ENCODE peak calls at places on chromosomes 2 and 18, in six cellular contexts. K is CD4-positive, alpha-beta T cell; O is AG04450; B is GM10248; U is osteocyte; F is lower leg skin. J is an unnamed sample.

GRCh38 chr18:32919799-32920198 is 147.0 kb upstream of the KLHL14 start:
- DNase-seq in F (no peak), K (no peak), O (no peak), U (no peak), B (peak), J (no peak)

GRCh38 chr2:203600286-203600685 is 65.2 kb upstream of the RAPH1 start:
- DNase-seq in U (no peak), K (no peak), O (no peak), F (no peak), B (no peak), J (no peak)

GRCh38 chr2:109275120-109276040 is 146.4 kb downstream of the SH3RF3 start:
- DNase-seq in U (no peak), O (no peak), F (no peak), K (no peak), B (no peak), J (no peak)

GRCh38 chr2:197286805-197287595 is 23.6 kb downstream of the ANKRD44 start:
- DNase-seq in B (peak), K (peak), F (peak), O (peak), U (no peak), J (no peak)

GRCh38 chr2:56232912-56233311 is 49.1 kb downstream of the CCDC85A start:
- DNase-seq in F (no peak), U (no peak), B (no peak), O (no peak), K (no peak), J (no peak)

GRCh38 chr2:176484838-176485237 is 215.6 kb downstream of the MTX2 start:
- DNase-seq in K (no peak), U (no peak), F (no peak), B (no peak), O (no peak), J (no peak)

GRCh38 chr2:78546843-78547242 is 478.7 kb upstream of the REG3G start:
- DNase-seq in U (no peak), F (no peak), O (no peak), B (no peak), K (no peak), J (no peak)

GRCh38 chr2:49832555-49832954 is 678.2 kb upstream of the FSHR start:
- DNase-seq in O (no peak), F (no peak), K (no peak), U (no peak), B (no peak), J (no peak)

GRCh38 chr2:85505551-85506238 is 33.3 kb upstream of the MAT2A start:
- DNase-seq in F (no peak), B (no peak), O (no peak), K (no peak), U (no peak), J (no peak)

GRCh38 chr2:168118733-168119518 is 128.5 kb downstream of the STK39 start:
- DNase-seq in O (peak), B (no peak), K (no peak), U (no peak), F (no peak), J (no peak)

GRCh38 chr2:19120941-19121750 is 237.3 kb downstream of the OSR1 start:
- DNase-seq in B (no peak), K (no peak), F (peak), U (no peak), O (no peak), J (no peak)

GRCh38 chr2:181846359-181846758 is 45.2 kb upstream of the ITPRID2 start:
- DNase-seq in O (no peak), U (no peak), K (no peak), B (no peak), F (no peak), J (no peak)
- TF ChIP-seq CTCF in O (no peak), U (no peak), K (no peak), B (no peak), F (no peak), J (no peak)

GRCh38 chr2:205764502-205764815 is 82.2 kb downstream of the NRP2 start:
- DNase-seq in K (no peak), B (no peak), U (no peak), F (no peak), O (no peak), J (no peak)

GRCh38 chr2:205765147-205765546 is 82.8 kb downstream of the NRP2 start:
- DNase-seq in K (no peak), U (no peak), O (no peak), F (no peak), B (no peak), J (no peak)

GRCh38 chr2:205766765-205767359 is 84.6 kb downstream of the NRP2 start:
- DNase-seq in O (no peak), F (peak), U (no peak), K (peak), B (peak), J (no peak)

GRCh38 chr2:205762883-205763282 is 80.6 kb downstream of the NRP2 start:
- DNase-seq in U (no peak), B (no peak), K (no peak), F (no peak), O (no peak), J (no peak)

DNA sequence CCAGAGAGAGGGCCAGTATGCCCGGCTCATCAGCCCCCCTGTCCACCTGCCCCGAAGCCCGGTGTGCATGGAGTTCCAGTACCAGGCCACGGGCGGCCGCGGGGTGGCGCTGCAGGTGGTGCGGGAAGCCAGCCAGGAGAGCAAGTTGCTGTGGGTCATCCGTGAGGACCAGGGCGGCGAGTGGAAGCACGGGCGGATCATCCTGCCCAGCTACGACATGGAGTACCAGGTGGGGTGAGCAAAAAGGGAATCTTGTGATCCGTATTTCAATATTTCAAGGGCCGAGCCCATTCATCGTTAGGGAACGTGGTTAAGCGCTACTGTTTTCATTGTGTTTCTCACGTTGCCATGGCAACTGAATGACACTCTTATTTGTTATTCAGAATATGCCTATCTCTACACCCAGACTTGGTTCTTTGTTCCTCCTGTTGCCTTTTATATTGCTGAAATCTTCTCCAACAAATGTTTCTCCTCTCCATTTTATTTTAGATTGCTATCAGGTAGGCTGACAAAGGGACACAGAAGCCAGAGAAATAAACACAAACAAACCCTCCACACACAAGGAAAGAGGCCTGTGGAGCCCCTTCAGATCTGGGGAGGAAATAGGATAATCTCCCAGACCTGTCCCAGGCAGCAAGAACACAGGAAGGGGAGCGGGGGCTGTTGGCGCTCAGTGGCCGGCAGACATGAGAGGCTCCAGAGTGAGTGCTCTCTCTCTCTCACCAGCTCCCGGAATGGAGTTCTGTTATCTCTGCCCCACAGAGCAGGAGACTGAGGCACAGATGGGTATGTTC is 81.6 kb downstream of the NRP2 start:
- DNase-seq in K (no peak), B (peak), U (peak), F (no peak), O (peak), J (peak)
- TF ChIP-seq CTCF in K (no peak), B (peak), U (peak), F (no peak), O (peak), J (no peak)

GRCh38 chr2:2838548-2838845 is 507.4 kb upstream of the MYT1L start:
- DNase-seq in O (no peak), U (peak), F (no peak), B (no peak), K (no peak), J (no peak)

GRCh38 chr2:2837768-2838547 is 506.9 kb upstream of the MYT1L start:
- DNase-seq in O (no peak), U (peak), B (no peak), K (no peak), F (no peak), J (no peak)

GRCh38 chr2:2840681-2841300 is 509.7 kb upstream of the MYT1L start:
- DNase-seq in F (no peak), B (no peak), O (no peak), U (peak), K (no peak), J (peak)

GRCh38 chr2:2840101-2840531 is 509.0 kb upstream of the MYT1L start:
- DNase-seq in K (no peak), O (no peak), F (no peak), B (no peak), U (peak), J (no peak)

DNA sequence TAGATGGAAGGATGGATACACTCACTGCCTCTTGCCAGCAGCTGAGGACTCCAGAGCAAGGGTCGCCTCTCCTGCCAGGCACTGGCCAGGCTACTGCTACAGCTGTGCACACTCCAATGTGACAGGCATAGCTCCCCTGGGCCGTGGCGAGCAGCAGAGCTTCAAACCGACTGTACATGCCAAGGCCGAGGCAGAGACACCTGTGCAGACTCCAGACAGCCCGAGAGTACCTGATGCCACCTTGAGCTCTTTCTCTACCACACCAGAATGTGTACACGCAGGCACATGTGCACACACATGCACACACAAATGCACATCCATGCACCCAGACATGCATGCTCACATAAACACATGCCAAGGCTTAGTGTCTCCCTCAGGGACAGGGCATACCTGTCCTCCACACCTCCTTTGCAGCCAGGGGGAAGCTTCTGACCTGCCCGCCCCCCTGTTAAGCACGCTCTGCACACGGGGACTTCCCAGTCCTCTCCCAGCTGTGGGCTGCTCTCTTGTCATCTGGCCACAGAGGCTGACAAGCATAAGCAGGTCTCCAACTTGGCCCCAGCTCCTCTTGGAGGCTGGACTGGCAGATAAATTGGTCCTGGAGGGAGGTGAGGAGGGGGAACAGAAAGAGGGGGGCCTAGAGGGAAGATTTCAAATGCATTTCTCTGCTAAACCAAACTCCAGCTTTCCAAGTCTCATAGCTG is 508.5 kb upstream of the MYT1L start:
- DNase-seq in K (no peak), B (no peak), U (peak), F (no peak), O (no peak), J (peak)
- TF ChIP-seq CTCF in K (no peak), B (no peak), U (no peak), F (no peak), O (no peak), J (no peak)

GRCh38 chr2:1771626-1772280 is 27.4 kb upstream of the PXDN start:
- DNase-seq in O (no peak), U (no peak), K (no peak), F (no peak), B (no peak), J (no peak)

GRCh38 chr2:1766851-1767771 is 22.8 kb upstream of the PXDN start:
- DNase-seq in K (no peak), O (no peak), U (no peak), F (no peak), B (no peak), J (no peak)

GRCh38 chr2:1767939-1768691 is 23.8 kb upstream of the PXDN start:
- DNase-seq in U (no peak), B (no peak), K (no peak), O (no peak), F (no peak), J (no peak)

GRCh38 chr2:1770566-1771380 is 26.5 kb upstream of the PXDN start:
- DNase-seq in U (no peak), F (no peak), B (no peak), K (no peak), O (no peak), J (no peak)

DNA sequence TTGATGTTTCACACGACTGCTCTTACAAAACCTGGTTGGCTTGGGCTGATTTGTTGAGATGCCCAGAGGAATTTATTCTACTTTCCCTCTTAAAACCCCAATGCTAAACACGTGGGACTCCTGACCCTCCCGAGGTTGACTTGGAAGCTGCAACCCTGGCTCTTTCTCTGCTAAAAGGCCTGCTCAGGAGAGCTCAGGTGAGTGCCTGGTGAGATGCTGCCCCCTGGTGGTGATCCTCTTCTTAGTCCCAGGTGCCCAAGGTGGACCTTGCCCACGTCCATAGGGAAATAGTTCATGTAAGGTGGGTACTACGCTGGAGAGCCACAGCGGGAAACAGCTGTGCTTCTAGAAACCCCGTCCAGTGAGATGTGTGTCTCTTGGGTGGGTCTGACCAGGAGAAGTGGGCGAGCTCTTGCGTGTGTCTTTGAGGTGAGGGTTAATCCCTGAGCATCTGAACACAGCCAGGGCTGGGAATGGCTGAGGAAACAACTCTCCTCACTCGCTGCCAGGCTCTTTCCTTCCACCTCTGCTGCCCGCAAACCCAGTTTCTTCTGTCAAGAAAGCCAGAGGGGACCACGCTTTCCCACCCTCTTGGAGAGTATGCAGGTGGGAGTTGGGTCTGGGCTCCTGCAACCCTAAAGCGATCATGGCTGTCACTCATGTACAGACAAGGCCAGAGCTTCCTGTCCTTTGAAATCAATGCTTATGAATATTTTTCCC is 25.5 kb upstream of the PXDN start:
- DNase-seq in B (peak), U (no peak), F (no peak), O (no peak), K (peak), J (no peak)
- TF ChIP-seq CTCF in B (peak), U (peak), F (no peak), O (peak), K (peak), J (peak)

GRCh38 chr18:54232485-54233227 is 8.2 kb upstream of the MBD2 start:
- DNase-seq in B (no peak), F (no peak), U (no peak), O (no peak), K (no peak), J (no peak)
- TF ChIP-seq CTCF in B (no peak), F (no peak), U (no peak), O (no peak), K (no peak), J (no peak)

J was measured in natural killer cell.